ENCODE peak calls at places on chromosomes 6 and 20, in seven cellular contexts. F is uterus, D is epithelial cell of esophagus, S is HCT116, K is AG10803, J is heart right ventricle, L is mesendoderm. Y is an unnamed sample.

GRCh38 chr6:16057411-16057810 is 71.5 kb upstream of the MYLIP start:
- DNase-seq in F (no peak), J (no peak), L (no peak), S (no peak), D (peak), K (no peak), Y (no peak)

GRCh38 chr6:149075616-149076354 is 241.7 kb upstream of the TAB2 start:
- DNase-seq in L (no peak), D (peak), K (peak), J (no peak), F (no peak), S (no peak), Y (no peak)

GRCh38 chr6:26457796-26458688 is at the start of gene BTN2A1:
- DNase-seq in F (peak), D (peak), K (peak), J (peak), L (peak), S (peak), Y (peak)

GRCh38 chr6:17042422-17043147 is 59.3 kb upstream of the STMND1 start:
- DNase-seq in S (peak), F (no peak), K (peak), D (peak), L (peak), J (peak), Y (no peak)

GRCh38 chr6:313917-314316 is 21.6 kb downstream of the DUSP22 start:
- DNase-seq in D (no peak), F (no peak), L (no peak), S (no peak), J (no peak), K (no peak), Y (peak)

GRCh38 chr6:20400476-20401402 is 940 bp upstream of the E2F3 start:
- DNase-seq in L (peak), K (peak), S (peak), J (peak), D (peak), F (peak), Y (no peak)

GRCh38 chr20:33554914-33555420 is 65.1 kb downstream of the CBFA2T2 start:
- DNase-seq in S (peak), J (peak), K (peak), D (peak), F (no peak), L (peak), Y (no peak)

GRCh38 chr6:46325561-46326525 is 155.1 kb upstream of the ENPP5 start:
- DNase-seq in F (no peak), S (no peak), D (no peak), K (peak), J (peak), L (peak), Y (no peak)

GRCh38 chr6:74942130-74942529 is 263.7 kb downstream of the COL12A1 start:
- DNase-seq in D (peak), S (no peak), L (no peak), K (no peak), F (no peak), J (no peak), Y (no peak)

GRCh38 chr6:44041461-44042260 is 85.6 kb downstream of the MRPL14 start:
- DNase-seq in L (peak), K (peak), J (no peak), D (peak), S (peak), F (peak), Y (no peak)

GRCh38 chr20:8749986-8750385 is 318.9 kb upstream of the PLCB4 start:
- DNase-seq in L (no peak), K (peak), J (no peak), D (peak), F (no peak), S (no peak), Y (no peak)

GRCh38 chr6:11492444-11493300 is 44.9 kb upstream of the TMEM170B start:
- DNase-seq in S (no peak), K (peak), D (no peak), J (no peak), L (no peak), F (no peak), Y (no peak)

GRCh38 chr6:33057222-33058150 is 16.0 kb downstream of the HLA-DPA1 start:
- DNase-seq in S (no peak), K (no peak), J (no peak), F (no peak), D (no peak), L (no peak), Y (no peak)
- H3K4me3 ChIP-seq in S (no peak), K (no peak), J (no peak), F (no peak), D (no peak), L (no peak), Y (no peak)

GRCh38 chr6:54640911-54641310 is 205.7 kb upstream of the FAM83B start:
- DNase-seq in D (no peak), K (no peak), J (no peak), L (no peak), S (no peak), F (no peak), Y (no peak)

GRCh38 chr6:54647301-54647664 is 199.3 kb upstream of the FAM83B start:
- DNase-seq in D (no peak), F (no peak), S (no peak), L (no peak), J (no peak), K (no peak), Y (no peak)

GRCh38 chr6:54646551-54647300 is 199.8 kb upstream of the FAM83B start:
- DNase-seq in K (peak), J (no peak), S (no peak), L (no peak), D (no peak), F (no peak), Y (no peak)

DNA sequence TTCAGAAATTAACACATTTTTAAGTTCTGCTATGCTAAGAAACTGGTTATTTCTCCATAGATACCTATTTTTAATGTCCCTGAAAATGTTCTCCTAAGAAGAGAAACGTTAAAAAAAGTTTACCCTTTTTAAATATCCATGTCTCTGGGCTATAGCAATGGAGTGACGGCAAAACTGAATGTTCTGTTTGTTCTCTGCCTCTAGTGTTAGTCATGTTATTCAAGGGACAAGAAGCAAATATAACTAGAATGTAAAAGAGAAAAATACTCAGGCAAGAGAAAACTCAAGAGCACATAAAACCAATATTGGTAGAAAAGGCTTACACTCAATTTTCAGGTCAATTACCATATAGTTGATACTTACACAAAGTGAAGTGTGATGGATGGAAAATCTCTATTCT is 200.5 kb upstream of the FAM83B start:
- DNase-seq in L (no peak), S (no peak), D (no peak), F (no peak), K (no peak), J (no peak), Y (no peak)
- H3K4me3 ChIP-seq in L (no peak), S (no peak), D (no peak), F (no peak), K (no peak), J (no peak), Y (peak)

GRCh38 chr6:133546098-133546497 is 304.9 kb downstream of the EYA4 start:
- DNase-seq in L (no peak), K (peak), S (no peak), F (no peak), J (no peak), D (no peak), Y (no peak)
- H3K4me3 ChIP-seq in L (no peak), K (no peak), S (no peak), F (no peak), J (no peak), D (no peak), Y (no peak)

GRCh38 chr6:33420493-33421343 is 853 bp downstream of the SYNGAP1 start:
- DNase-seq in J (no peak), L (peak), F (no peak), D (no peak), S (no peak), K (no peak), Y (no peak)
- H3K4me3 ChIP-seq in J (no peak), L (peak), F (peak), D (no peak), S (no peak), K (peak), Y (peak)

GRCh38 chr20:22581437-22582385 is 2.7 kb downstream of the FOXA2 start:
- DNase-seq in K (no peak), D (no peak), F (no peak), L (no peak), S (no peak), J (no peak), Y (no peak)
- H3K4me3 ChIP-seq in K (no peak), D (no peak), F (no peak), L (no peak), S (no peak), J (no peak), Y (peak)

GRCh38 chr6:167047554-167047953 is 48.4 kb downstream of the CEP43 start:
- DNase-seq in K (no peak), S (no peak), F (no peak), J (no peak), D (no peak), L (no peak), Y (no peak)
- H3K4me3 ChIP-seq in K (no peak), S (no peak), F (no peak), J (no peak), D (no peak), L (no peak), Y (no peak)

DNA sequence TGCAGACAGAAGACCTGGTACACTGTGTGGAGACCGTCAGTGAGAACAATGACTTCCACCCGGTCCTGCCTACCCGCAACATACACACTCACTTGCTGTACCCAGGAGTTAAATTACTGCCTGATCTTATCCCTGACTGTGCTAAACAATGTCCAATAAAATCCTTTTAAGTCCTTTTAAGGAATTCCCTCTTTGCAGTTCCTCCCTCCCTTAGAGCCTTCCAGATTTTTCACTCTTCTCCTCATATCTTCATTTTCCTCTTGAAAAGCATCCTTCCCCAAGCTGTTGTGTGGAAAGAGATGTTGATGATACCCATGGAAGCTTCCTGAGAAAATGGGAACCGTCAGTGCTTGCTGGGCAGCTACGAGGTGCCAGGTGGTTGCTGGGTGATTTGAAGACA is 3.4 kb upstream of the KCNG1 start:
- DNase-seq in K (no peak), S (no peak), D (no peak), L (no peak), J (no peak), F (no peak), Y (no peak)
- H3K4me3 ChIP-seq in K (no peak), S (no peak), D (no peak), L (no peak), J (no peak), F (no peak), Y (no peak)

DNA sequence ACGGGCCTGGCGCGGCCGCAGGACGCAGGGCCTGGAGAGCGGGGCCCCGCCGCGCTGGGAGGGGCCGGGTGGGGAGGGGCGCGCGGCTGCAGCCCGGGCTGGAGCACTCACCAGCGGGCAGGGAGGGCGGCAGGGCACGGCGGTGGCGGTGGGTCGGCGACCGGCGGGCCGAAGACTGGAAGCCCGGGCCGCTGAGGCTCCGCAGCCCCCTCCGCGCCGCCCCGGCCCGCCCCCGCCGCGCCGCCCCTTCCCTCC is at the start of gene GATA5:
- DNase-seq in D (no peak), L (no peak), F (no peak), J (no peak), S (no peak), K (no peak), Y (no peak)
- H3K4me3 ChIP-seq in D (no peak), L (peak), F (peak), J (peak), S (no peak), K (no peak), Y (peak)

DNA sequence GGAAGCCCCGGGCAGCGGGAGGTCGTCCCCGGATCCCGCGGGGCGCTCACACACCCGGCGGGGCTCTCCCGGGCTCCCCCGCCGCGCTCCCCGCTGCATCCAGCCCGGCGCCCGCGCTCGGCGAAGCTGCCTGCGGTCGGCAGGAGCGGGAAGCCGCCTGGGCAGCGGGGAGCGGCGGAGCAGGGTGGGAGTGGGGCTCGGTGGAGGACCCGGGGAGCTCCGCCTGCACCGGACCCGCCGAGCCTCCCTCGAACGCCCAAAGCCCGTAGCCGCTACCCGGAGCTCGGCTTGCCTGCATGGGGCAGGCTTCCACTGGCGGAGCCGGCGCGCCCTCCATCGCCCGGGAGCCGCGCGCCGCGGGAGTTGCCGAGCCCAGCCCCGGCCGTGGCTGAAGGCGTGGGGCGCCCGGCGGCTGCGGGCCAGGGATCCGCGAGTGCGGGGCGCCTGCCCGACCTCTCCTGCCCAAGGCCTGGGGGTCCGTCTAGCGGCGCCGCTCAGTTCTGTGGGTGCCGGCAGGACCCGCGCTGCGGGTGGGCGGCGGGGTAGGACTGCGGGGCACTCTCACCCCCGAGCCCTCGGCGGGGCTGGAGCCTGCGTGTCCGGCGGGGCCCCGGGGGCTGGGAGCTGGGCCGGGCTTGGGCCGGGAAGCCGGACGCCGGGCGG is 671 bp downstream of the CDH4 start:
- DNase-seq in L (no peak), K (peak), F (no peak), D (peak), J (no peak), S (no peak), Y (no peak)
- H3K4me3 ChIP-seq in L (peak), K (peak), F (no peak), D (peak), J (peak), S (no peak), Y (peak)

GRCh38 chr6:158041370-158041769 is 59.7 kb downstream of the SYNJ2 start:
- DNase-seq in L (no peak), F (peak), D (peak), S (no peak), J (no peak), K (peak), Y (no peak)
- H3K4me3 ChIP-seq in L (no peak), F (no peak), D (no peak), S (no peak), J (no peak), K (no peak), Y (no peak)

Y was measured in coronary artery.